ENCODE peak calls at places on chromosomes 13 and 19, in six cellular contexts. One of them, this sample, is unnamed.

GRCh38 chr13:98780451-98780850 is 28.0 kb upstream of the SLC15A1 start:
- DNase-seq in stimulated activated CD4-positive, alpha-beta T cell treated with anti-CD3 and anti-CD28 coated beads, Interleukin-15, amount 100 ng/mL, for 1 hour: no peak
- DNase-seq in sciatic nerve: no peak
- DNase-seq in activated B cell treated with CpG ODN at 0.5 μM for 24 hours: no peak
- DNase-seq in mucosa of gallbladder: no peak
- DNase-seq in lower leg skin: no peak
- DNase-seq in this sample: peak

GRCh38 chr13:93624371-93624777 is 397.8 kb downstream of the GPC6 start:
- DNase-seq in stimulated activated CD4-positive, alpha-beta T cell treated with anti-CD3 and anti-CD28 coated beads, Interleukin-15, amount 100 ng/mL, for 1 hour: no peak
- DNase-seq in sciatic nerve: no peak
- DNase-seq in activated B cell treated with CpG ODN at 0.5 μM for 24 hours: no peak
- DNase-seq in mucosa of gallbladder: no peak
- DNase-seq in lower leg skin: no peak
- DNase-seq in this sample: peak

GRCh38 chr13:32427852-32428580 is at the start of gene N4BP2L1:
- DNase-seq in stimulated activated CD4-positive, alpha-beta T cell treated with anti-CD3 and anti-CD28 coated beads, Interleukin-15, amount 100 ng/mL, for 1 hour: peak
- DNase-seq in sciatic nerve: peak
- DNase-seq in activated B cell treated with CpG ODN at 0.5 μM for 24 hours: peak
- DNase-seq in mucosa of gallbladder: peak
- DNase-seq in lower leg skin: peak
- DNase-seq in this sample: peak

GRCh38 chr13:30487075-30487470 is 21.3 kb upstream of the HMGB1 start:
- DNase-seq in stimulated activated CD4-positive, alpha-beta T cell treated with anti-CD3 and anti-CD28 coated beads, Interleukin-15, amount 100 ng/mL, for 1 hour: no peak
- DNase-seq in sciatic nerve: no peak
- DNase-seq in activated B cell treated with CpG ODN at 0.5 μM for 24 hours: no peak
- DNase-seq in mucosa of gallbladder: no peak
- DNase-seq in lower leg skin: no peak
- DNase-seq in this sample: no peak

GRCh38 chr19:12828494-12828893 is 5.9 kb downstream of the RTBDN start:
- DNase-seq in stimulated activated CD4-positive, alpha-beta T cell treated with anti-CD3 and anti-CD28 coated beads, Interleukin-15, amount 100 ng/mL, for 1 hour: no peak
- DNase-seq in sciatic nerve: no peak
- DNase-seq in activated B cell treated with CpG ODN at 0.5 μM for 24 hours: no peak
- DNase-seq in mucosa of gallbladder: no peak
- DNase-seq in lower leg skin: no peak
- DNase-seq in this sample: peak

GRCh38 chr13:21638319-21639282 is 32.3 kb upstream of the FGF9 start:
- DNase-seq in stimulated activated CD4-positive, alpha-beta T cell treated with anti-CD3 and anti-CD28 coated beads, Interleukin-15, amount 100 ng/mL, for 1 hour: no peak
- DNase-seq in sciatic nerve: no peak
- DNase-seq in activated B cell treated with CpG ODN at 0.5 μM for 24 hours: no peak
- DNase-seq in mucosa of gallbladder: peak
- DNase-seq in lower leg skin: no peak
- DNase-seq in this sample: no peak

GRCh38 chr13:64234255-64234654 is 2818.6 kb upstream of the PCDH20 start:
- DNase-seq in stimulated activated CD4-positive, alpha-beta T cell treated with anti-CD3 and anti-CD28 coated beads, Interleukin-15, amount 100 ng/mL, for 1 hour: no peak
- DNase-seq in sciatic nerve: no peak
- DNase-seq in activated B cell treated with CpG ODN at 0.5 μM for 24 hours: no peak
- DNase-seq in mucosa of gallbladder: no peak
- DNase-seq in lower leg skin: no peak
- DNase-seq in this sample: no peak

GRCh38 chr13:29472317-29472961 is 123.0 kb downstream of the SLC7A1 start:
- DNase-seq in stimulated activated CD4-positive, alpha-beta T cell treated with anti-CD3 and anti-CD28 coated beads, Interleukin-15, amount 100 ng/mL, for 1 hour: no peak
- DNase-seq in sciatic nerve: no peak
- DNase-seq in activated B cell treated with CpG ODN at 0.5 μM for 24 hours: no peak
- DNase-seq in mucosa of gallbladder: no peak
- DNase-seq in lower leg skin: no peak
- DNase-seq in this sample: no peak

GRCh38 chr13:41668130-41668757 is 210.9 kb downstream of the RGCC start:
- DNase-seq in stimulated activated CD4-positive, alpha-beta T cell treated with anti-CD3 and anti-CD28 coated beads, Interleukin-15, amount 100 ng/mL, for 1 hour: no peak
- DNase-seq in sciatic nerve: no peak
- DNase-seq in activated B cell treated with CpG ODN at 0.5 μM for 24 hours: no peak
- DNase-seq in mucosa of gallbladder: peak
- DNase-seq in lower leg skin: peak
- DNase-seq in this sample: peak

GRCh38 chr19:38004505-38005223 is 97.7 kb downstream of the SIPA1L3 start:
- DNase-seq in stimulated activated CD4-positive, alpha-beta T cell treated with anti-CD3 and anti-CD28 coated beads, Interleukin-15, amount 100 ng/mL, for 1 hour: no peak
- DNase-seq in sciatic nerve: peak
- DNase-seq in activated B cell treated with CpG ODN at 0.5 μM for 24 hours: peak
- DNase-seq in mucosa of gallbladder: peak
- DNase-seq in lower leg skin: peak
- DNase-seq in this sample: peak

GRCh38 chr19:58455306-58455705 is 3.9 kb downstream of the ZNF324B start:
- DNase-seq in stimulated activated CD4-positive, alpha-beta T cell treated with anti-CD3 and anti-CD28 coated beads, Interleukin-15, amount 100 ng/mL, for 1 hour: no peak
- DNase-seq in sciatic nerve: no peak
- DNase-seq in activated B cell treated with CpG ODN at 0.5 μM for 24 hours: no peak
- DNase-seq in mucosa of gallbladder: no peak
- DNase-seq in lower leg skin: no peak
- DNase-seq in this sample: no peak

GRCh38 chr19:33214621-33215020 is 11.0 kb downstream of the SLC7A10 start:
- DNase-seq in stimulated activated CD4-positive, alpha-beta T cell treated with anti-CD3 and anti-CD28 coated beads, Interleukin-15, amount 100 ng/mL, for 1 hour: no peak
- DNase-seq in sciatic nerve: no peak
- DNase-seq in activated B cell treated with CpG ODN at 0.5 μM for 24 hours: no peak
- DNase-seq in mucosa of gallbladder: no peak
- DNase-seq in lower leg skin: no peak
- DNase-seq in this sample: peak

GRCh38 chr13:86906458-86906857 is 764.7 kb upstream of the SLITRK5 start:
- DNase-seq in stimulated activated CD4-positive, alpha-beta T cell treated with anti-CD3 and anti-CD28 coated beads, Interleukin-15, amount 100 ng/mL, for 1 hour: no peak
- DNase-seq in sciatic nerve: no peak
- DNase-seq in activated B cell treated with CpG ODN at 0.5 μM for 24 hours: no peak
- DNase-seq in mucosa of gallbladder: no peak
- DNase-seq in lower leg skin: no peak
- DNase-seq in this sample: no peak

GRCh38 chr19:58500242-58500641 is 11.6 kb downstream of the SLC27A5 start:
- DNase-seq in stimulated activated CD4-positive, alpha-beta T cell treated with anti-CD3 and anti-CD28 coated beads, Interleukin-15, amount 100 ng/mL, for 1 hour: no peak
- DNase-seq in sciatic nerve: no peak
- DNase-seq in activated B cell treated with CpG ODN at 0.5 μM for 24 hours: no peak
- DNase-seq in mucosa of gallbladder: no peak
- DNase-seq in lower leg skin: no peak
- DNase-seq in this sample: peak

GRCh38 chr19:51810228-51810627 is 15.3 kb downstream of the FPR3 start:
- DNase-seq in stimulated activated CD4-positive, alpha-beta T cell treated with anti-CD3 and anti-CD28 coated beads, Interleukin-15, amount 100 ng/mL, for 1 hour: no peak
- DNase-seq in sciatic nerve: no peak
- DNase-seq in activated B cell treated with CpG ODN at 0.5 μM for 24 hours: no peak
- DNase-seq in mucosa of gallbladder: no peak
- DNase-seq in lower leg skin: no peak
- DNase-seq in this sample: no peak

GRCh38 chr19:57850553-57851017 is 926 bp downstream of the ZNF587 start:
- DNase-seq in stimulated activated CD4-positive, alpha-beta T cell treated with anti-CD3 and anti-CD28 coated beads, Interleukin-15, amount 100 ng/mL, for 1 hour: no peak
- DNase-seq in sciatic nerve: no peak
- DNase-seq in activated B cell treated with CpG ODN at 0.5 μM for 24 hours: no peak
- DNase-seq in mucosa of gallbladder: peak
- DNase-seq in lower leg skin: no peak
- DNase-seq in this sample: peak

GRCh38 chr19:11408591-11408990 is 10.5 kb downstream of the RGL3 start:
- DNase-seq in stimulated activated CD4-positive, alpha-beta T cell treated with anti-CD3 and anti-CD28 coated beads, Interleukin-15, amount 100 ng/mL, for 1 hour: no peak
- DNase-seq in sciatic nerve: no peak
- DNase-seq in activated B cell treated with CpG ODN at 0.5 μM for 24 hours: no peak
- DNase-seq in mucosa of gallbladder: no peak
- DNase-seq in lower leg skin: no peak
- DNase-seq in this sample: peak

GRCh38 chr13:31045621-31046081 is 113.2 kb downstream of the TEX26 start:
- DNase-seq in stimulated activated CD4-positive, alpha-beta T cell treated with anti-CD3 and anti-CD28 coated beads, Interleukin-15, amount 100 ng/mL, for 1 hour: peak
- DNase-seq in sciatic nerve: peak
- DNase-seq in activated B cell treated with CpG ODN at 0.5 μM for 24 hours: no peak
- DNase-seq in mucosa of gallbladder: peak
- DNase-seq in lower leg skin: peak
- DNase-seq in this sample: peak